ENCODE peak calls at places on chromosomes 13 and 19, in nine cellular contexts. O, K, T, G, M, N, V, A and W are unnamed samples.
A peak's percentile ranks its signal among the peaks of the same experiment; 100 is the strongest.

GRCh38 chr13:73981595-73981994 is 152.6 kb downstream of the KLF12 start:
- DNase-seq in O (no peak), K (no peak), T (no peak), G (no peak), M (no peak), N (peak; percentile 16), V (peak; percentile 12), A (no peak), W (no peak)

GRCh38 chr13:102394158-102395053 is 7.4 kb downstream of the FGF14 start:
- DNase-seq in O (peak; percentile 94), K (peak; percentile 92), T (peak; percentile 85), G (peak; percentile 95), M (peak; percentile 95), N (peak; percentile 87), V (peak; percentile 73), A (peak; percentile 84), W (peak; percentile 72)

GRCh38 chr19:52898101-52898500 is 666 bp upstream of the ZNF320 start:
- DNase-seq in O (peak; percentile 60), K (no peak), T (no peak), G (no peak), M (no peak), N (no peak), V (no peak), A (no peak), W (no peak)

GRCh38 chr19:28948531-28948930 is 264.4 kb downstream of the UQCRFS1 start:
- DNase-seq in O (no peak), K (no peak), T (no peak), G (no peak), M (no peak), N (no peak), V (peak; percentile 87), A (no peak), W (no peak)

GRCh38 chr13:110028311-110028710 is 241.9 kb upstream of the IRS2 start:
- DNase-seq in O (no peak), K (no peak), T (no peak), G (no peak), M (no peak), N (no peak), V (no peak), A (no peak), W (no peak)

GRCh38 chr13:38542601-38543000 is 144.3 kb upstream of the FREM2 start:
- DNase-seq in O (no peak), K (no peak), T (no peak), G (no peak), M (no peak), N (peak; percentile 8), V (no peak), A (no peak), W (peak; percentile 72)

GRCh38 chr13:109348514-109349340 is 437.7 kb downstream of the IRS2 start:
- DNase-seq in O (no peak), K (peak; percentile 27), T (no peak), G (no peak), M (no peak), N (peak; percentile 65), V (peak; percentile 69), A (no peak), W (peak; percentile 49)

GRCh38 chr19:29106353-29106885 is 106.5 kb downstream of the UQCRFS1 start:
- DNase-seq in O (no peak), K (no peak), T (no peak), G (no peak), M (no peak), N (no peak), V (no peak), A (no peak), W (no peak)

GRCh38 chr19:49130325-49130724 is 11.0 kb downstream of the PPFIA3 start:
- DNase-seq in O (peak; percentile 23), K (no peak), T (no peak), G (no peak), M (no peak), N (no peak), V (no peak), A (no peak), W (no peak)

GRCh38 chr19:49135686-49136085 is 16.3 kb downstream of the PPFIA3 start:
- DNase-seq in O (no peak), K (no peak), T (no peak), G (no peak), M (no peak), N (no peak), V (no peak), A (no peak), W (no peak)

GRCh38 chr19:49136771-49137171 is 17.4 kb downstream of the PPFIA3 start:
- DNase-seq in O (peak; percentile 25), K (peak; percentile 79), T (no peak), G (no peak), M (no peak), N (no peak), V (peak; percentile 43), A (no peak), W (no peak)

GRCh38 chr19:49132974-49133609 is 13.7 kb downstream of the PPFIA3 start:
- DNase-seq in O (peak; percentile 92), K (no peak), T (no peak), G (no peak), M (no peak), N (no peak), V (no peak), A (peak; percentile 57), W (no peak)

GRCh38 chr19:49133621-49134454 is 14.5 kb downstream of the PPFIA3 start:
- DNase-seq in O (peak; percentile 95), K (peak; percentile 68), T (no peak), G (peak; percentile 69), M (no peak), N (peak; percentile 35), V (peak; percentile 40), A (peak; percentile 88), W (peak; percentile 86)
- H3K4me3 ChIP-seq in O (peak overlapping the region; percentile 47), K (no peak overlapping the region), T (peak overlapping the region; percentile 35), G (peak overlapping the region; percentile 4), M (peak overlapping the region; percentile 33), N (peak overlapping the region; percentile 20), V (peak overlapping the region; percentile 15), A (no peak overlapping the region), W (peak overlapping the region; percentile 30)

GRCh38 chr13:35891486-35891885 is 239.7 kb downstream of the DCLK1 start:
- DNase-seq in O (no peak), K (no peak), T (no peak), G (no peak), M (no peak), N (no peak), V (no peak), A (no peak), W (no peak)
- H3K4me3 ChIP-seq in O (no peak overlapping the region), K (no peak overlapping the region), T (no peak overlapping the region), G (no peak overlapping the region), M (no peak overlapping the region), N (no peak overlapping the region), V (no peak overlapping the region), A (no peak overlapping the region), W (no peak overlapping the region)

DNA sequence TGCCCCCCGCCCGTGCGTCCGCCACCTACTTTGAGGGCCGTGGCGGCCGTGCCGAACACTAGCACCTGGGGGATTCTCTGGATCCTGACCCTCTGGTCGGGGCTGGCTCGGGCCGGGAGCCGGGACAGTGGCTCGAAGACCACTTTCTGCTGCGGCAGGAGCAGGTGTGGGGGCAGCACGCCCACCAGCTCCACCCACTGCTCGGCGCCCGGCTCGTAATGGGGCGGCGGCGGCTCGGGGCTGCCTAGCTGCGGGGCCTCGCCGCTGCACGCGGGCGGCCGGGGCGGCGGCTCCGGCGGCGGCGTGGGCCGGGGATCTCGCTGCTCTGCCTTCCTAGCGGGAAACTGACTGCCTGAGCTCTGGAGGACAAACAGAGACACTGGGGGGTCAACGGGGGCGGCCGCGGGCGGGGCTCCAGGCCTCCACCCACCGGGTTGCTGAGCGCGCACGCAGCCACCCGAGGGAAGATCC is 26.4 kb downstream of the DCAF15 start:
- DNase-seq in O (no peak), K (peak; percentile 18), T (no peak), G (no peak), M (no peak), N (no peak), V (no peak), A (no peak), W (no peak)
- H3K4me3 ChIP-seq in O (peak overlapping the region; percentile 57), K (peak overlapping the region; percentile 28), T (no peak overlapping the region), G (peak overlapping the region; percentile 75), M (peak overlapping the region; percentile 60), N (no peak overlapping the region), V (no peak overlapping the region), A (no peak overlapping the region), W (peak overlapping the region; percentile 5)

GRCh38 chr13:50386527-50387123 is 371.4 kb downstream of the KCNRG start:
- DNase-seq in O (no peak), K (peak; percentile 58), T (no peak), G (no peak), M (no peak), N (peak; percentile 58), V (peak; percentile 78), A (no peak), W (no peak)
- H3K4me3 ChIP-seq in O (no peak overlapping the region), K (no peak overlapping the region), T (no peak overlapping the region), G (peak overlapping the region; percentile 44), M (no peak overlapping the region), N (no peak overlapping the region), V (peak overlapping the region; percentile 3), A (no peak overlapping the region), W (peak overlapping the region; percentile 11)

DNA sequence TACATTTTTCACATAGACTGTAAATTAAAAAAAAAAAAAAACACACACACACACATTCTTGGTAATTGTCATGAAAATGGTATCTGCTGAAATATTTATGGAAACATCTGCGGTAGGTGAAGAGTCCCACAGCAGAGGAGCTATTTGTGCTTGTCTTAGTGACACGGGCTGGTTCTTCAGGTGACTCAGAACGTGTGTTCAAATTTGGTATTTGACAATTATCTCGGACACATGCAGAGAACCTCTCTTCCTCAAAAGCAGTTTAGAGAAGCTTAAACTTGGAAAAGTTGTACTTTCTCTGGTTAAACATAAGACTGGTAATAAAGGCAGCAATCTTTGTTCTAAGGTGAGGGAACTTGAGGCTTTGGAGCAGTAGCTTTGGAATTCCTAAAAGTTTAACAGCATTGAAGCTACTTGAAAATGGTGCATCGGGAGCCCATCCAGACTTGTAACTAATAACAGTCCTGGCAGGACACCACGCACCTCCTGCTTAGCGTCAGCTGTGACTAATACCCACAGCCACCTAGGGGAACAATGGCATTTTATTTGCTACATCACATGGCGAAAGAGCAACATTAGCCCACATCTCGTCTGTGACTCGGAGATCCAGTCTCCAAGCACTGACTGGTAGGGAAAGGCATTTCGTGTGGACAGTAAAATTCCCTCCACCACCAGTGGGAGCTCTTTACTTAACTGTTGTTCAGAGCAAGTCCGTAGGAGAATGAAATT is 1505.1 kb upstream of the SLC10A2 start:
- DNase-seq in O (peak; percentile 45), K (peak; percentile 90), T (no peak), G (peak; percentile 91), M (no peak), N (peak; percentile 95), V (peak; percentile 54), A (peak; percentile 61), W (peak; percentile 91)
- H3K4me3 ChIP-seq in O (no peak overlapping the region), K (no peak overlapping the region), T (no peak overlapping the region), G (peak overlapping the region; percentile 45), M (no peak overlapping the region), N (peak overlapping the region; percentile 9), V (no peak overlapping the region), A (no peak overlapping the region), W (peak overlapping the region; percentile 9)

GRCh38 chr13:50074843-50075242 is 59.6 kb downstream of the KCNRG start:
- DNase-seq in O (no peak), K (no peak), T (no peak), G (no peak), M (no peak), N (peak; percentile 22), V (no peak), A (no peak), W (no peak)
- H3K4me3 ChIP-seq in O (no peak overlapping the region), K (no peak overlapping the region), T (no peak overlapping the region), G (peak overlapping the region; percentile 95), M (no peak overlapping the region), N (no peak overlapping the region), V (no peak overlapping the region), A (no peak overlapping the region), W (no peak overlapping the region)